ENCODE peak calls at places on chromosomes 2 and 18, in nine cellular contexts. G is nucleus accumbens, C is left ventricle myocardium inferior, S is D341Med, D is SK-N-MC, N is globus pallidus, W is spleen, T is kidney epithelial cell, H is NCI-H1105 treated with DMSO at 0.1 percent for 48 hours. F is an unnamed sample.

GRCh38 chr2:236365258-236366048 is 101.2 kb upstream of the ASB18 start:
- DNase-seq in C (no peak), H (no peak), W (peak), S (no peak), N (no peak), D (no peak), T (no peak), G (no peak), F (no peak)

GRCh38 chr2:158692372-158693103 is 102.6 kb upstream of the DAPL1 start:
- DNase-seq in H (no peak), S (no peak), T (no peak), G (no peak), C (no peak), W (no peak), D (no peak), N (no peak), F (no peak)

GRCh38 chr18:7147399-7147798 is 29.8 kb upstream of the LAMA1 start:
- DNase-seq in W (no peak), T (no peak), N (no peak), S (peak), H (no peak), G (no peak), D (no peak), C (no peak), F (no peak)

GRCh38 chr2:71064754-71065621 is 3.5 kb upstream of the NAGK start:
- DNase-seq in D (no peak), S (no peak), N (peak), T (no peak), H (no peak), C (no peak), G (no peak), W (peak), F (no peak)

GRCh38 chr2:120205901-120206581 is 17.2 kb downstream of the TMEM185B start:
- DNase-seq in W (peak), N (no peak), D (no peak), T (no peak), S (peak), C (no peak), H (no peak), G (no peak), F (peak)

GRCh38 chr2:98063289-98063688 is 23.7 kb upstream of the VWA3B start:
- DNase-seq in G (no peak), H (no peak), W (no peak), C (no peak), D (no peak), T (no peak), S (no peak), N (no peak), F (no peak)

GRCh38 chr2:165655653-165656052 is 138.4 kb downstream of the GALNT3 start:
- DNase-seq in G (no peak), D (no peak), N (no peak), T (no peak), C (no peak), H (no peak), S (no peak), W (no peak), F (peak)

GRCh38 chr2:170224692-170225091 is 46.7 kb downstream of the MYO3B start:
- DNase-seq in N (peak), C (no peak), S (no peak), D (no peak), H (peak), G (no peak), W (no peak), T (no peak), F (no peak)

GRCh38 chr2:8303322-8303832 is 378.5 kb upstream of the ID2 start:
- DNase-seq in G (no peak), W (peak), S (no peak), N (peak), T (no peak), D (no peak), H (no peak), C (peak), F (peak)

GRCh38 chr2:97995026-97995733 is 568 bp downstream of the TMEM131 start:
- DNase-seq in N (peak), G (no peak), W (peak), S (peak), C (peak), H (peak), T (no peak), D (no peak), F (peak)

GRCh38 chr18:34746614-34747013 is 36.5 kb downstream of the DTNA start:
- DNase-seq in G (no peak), H (no peak), W (no peak), T (no peak), D (no peak), S (no peak), C (no peak), N (no peak), F (no peak)

GRCh38 chr2:31660165-31660564 is 79.4 kb upstream of the SRD5A2 start:
- DNase-seq in H (no peak), D (no peak), N (no peak), G (no peak), W (no peak), S (no peak), C (no peak), T (no peak), F (no peak)

GRCh38 chr2:120765031-120765910 is 29.6 kb downstream of the GLI2 start:
- DNase-seq in T (no peak), W (peak), C (peak), D (no peak), S (no peak), H (no peak), G (no peak), N (no peak), F (peak)

GRCh38 chr2:7845332-7845731 is 836.5 kb upstream of the ID2 start:
- DNase-seq in C (no peak), G (no peak), T (peak), H (no peak), D (no peak), N (no peak), W (no peak), S (no peak), F (peak)

GRCh38 chr2:242027676-242028450 is 158.3 kb downstream of the RTP5 start:
- DNase-seq in D (no peak), S (no peak), N (no peak), G (no peak), C (no peak), T (no peak), W (peak), H (no peak), F (no peak)

GRCh38 chr2:189580267-189580661 is 322 bp downstream of the SLC40A1 start:
- DNase-seq in D (no peak), S (peak), W (peak), H (peak), G (no peak), C (peak), N (peak), T (no peak), F (peak)

GRCh38 chr2:171667041-171667440 is 20.2 kb upstream of the DYNC1I2 start:
- DNase-seq in H (no peak), W (no peak), S (no peak), C (no peak), G (no peak), D (no peak), N (no peak), T (no peak), F (no peak)

GRCh38 chr18:50644807-50645206 is 84.9 kb downstream of the MAPK4 start:
- DNase-seq in G (no peak), N (no peak), S (no peak), W (no peak), D (no peak), T (no peak), H (peak), C (no peak), F (no peak)

GRCh38 chr18:59141294-59142068 is 1.8 kb downstream of the SEC11C start:
- DNase-seq in D (no peak), W (no peak), S (no peak), C (no peak), N (peak), H (peak), G (no peak), T (no peak), F (no peak)

GRCh38 chr2:144643537-144644336 is 123.8 kb upstream of the ZEB2 start:
- DNase-seq in D (peak), S (no peak), W (no peak), G (no peak), T (no peak), H (no peak), C (no peak), N (no peak), F (no peak)

GRCh38 chr18:63603772-63604171 is 16.6 kb downstream of the SERPINB13 start:
- DNase-seq in D (no peak), H (no peak), N (no peak), W (no peak), S (no peak), G (no peak), T (peak), C (no peak), F (no peak)

GRCh38 chr2:42823744-42824453 is 31.5 kb upstream of the HAAO start:
- DNase-seq in S (no peak), N (no peak), T (no peak), W (peak), C (no peak), G (no peak), H (no peak), D (no peak), F (no peak)

GRCh38 chr18:43751835-43752234 is 474.5 kb upstream of the SYT4 start:
- DNase-seq in H (no peak), N (no peak), D (no peak), C (no peak), W (no peak), T (no peak), S (no peak), G (no peak), F (no peak)

GRCh38 chr18:2881490-2882195 is 34.8 kb downstream of the EMILIN2 start:
- DNase-seq in G (no peak), T (peak), H (no peak), C (peak), W (no peak), N (no peak), D (no peak), S (no peak), F (peak)

GRCh38 chr2:238239552-238239871 is 326 bp downstream of the HES6 start:
- DNase-seq in C (no peak), G (no peak), S (no peak), H (no peak), W (no peak), T (no peak), N (no peak), D (no peak), F (no peak)

GRCh38 chr2:68741805-68742306 is 7.2 kb downstream of the ARHGAP25 start:
- DNase-seq in D (no peak), W (no peak), S (no peak), N (no peak), T (no peak), C (no peak), G (no peak), H (no peak), F (no peak)

GRCh38 chr2:182559623-182560022 is 132.8 kb upstream of the PDE1A start:
- DNase-seq in N (no peak), W (no peak), T (no peak), S (no peak), G (no peak), C (no peak), D (no peak), H (no peak), F (no peak)

GRCh38 chr18:78768221-78768620 is 211.4 kb upstream of the SALL3 start:
- DNase-seq in G (no peak), D (no peak), C (no peak), S (no peak), W (no peak), N (no peak), H (no peak), T (no peak), F (no peak)

GRCh38 chr18:54254265-54254758 is 15.0 kb upstream of the POLI start:
- DNase-seq in S (no peak), W (no peak), H (no peak), G (no peak), T (no peak), C (no peak), N (no peak), D (no peak), F (no peak)

F was measured in right cardiac atrium.